ENCODE peak calls at places on chromosomes 3 and 15, in ten cellular contexts. R is thyroid gland, Y is Peyer's patch, C is esophagus squamous epithelium, H is breast epithelium, K is body of pancreas, L is spleen, X is IMR-90, V is transverse colon, O is H54. I is an unnamed sample.

GRCh38 chr3:126065876-126066275 is 18.0 kb downstream of the SLC41A3 start:
- DNase-seq in R (no peak), Y (no peak), C (no peak), H (no peak), K (no peak), L (no peak), X (no peak), V (no peak), O (no peak), I (no peak)

GRCh38 chr15:62128916-62129315 is 36.2 kb downstream of the C2CD4B start:
- DNase-seq in R (no peak), Y (no peak), C (no peak), H (no peak), K (no peak), L (no peak), X (no peak), V (no peak), O (no peak), I (no peak)

GRCh38 chr3:115692887-115693524 is 69.7 kb downstream of the GAP43 start:
- DNase-seq in R (peak; percentile 74), Y (peak; percentile 85), C (no peak), H (peak; percentile 62), K (peak; percentile 72), L (peak; percentile 76), X (peak; percentile 72), V (peak; percentile 77), O (peak; percentile 38), I (peak; percentile 77)

GRCh38 chr3:31753050-31753425 is 220.3 kb downstream of the STT3B start:
- DNase-seq in R (no peak), Y (no peak), C (no peak), H (no peak), K (no peak), L (no peak), X (no peak), V (no peak), O (no peak), I (no peak)

GRCh38 chr3:11370134-11370533 is 97.9 kb downstream of the ATG7 start:
- DNase-seq in R (no peak), Y (no peak), C (no peak), H (no peak), K (no peak), L (no peak), X (no peak), V (no peak), O (no peak), I (no peak)

GRCh38 chr15:67720556-67721175 is 104.6 kb upstream of the SKOR1 start:
- DNase-seq in R (no peak), Y (no peak), C (no peak), H (no peak), K (no peak), L (no peak), X (no peak), V (no peak), O (no peak), I (no peak)

GRCh38 chr3:121660356-121661171 is at the start of gene HCLS1:
- DNase-seq in R (peak; percentile 14), Y (peak; percentile 90), C (peak; percentile 5), H (no peak), K (peak; percentile 18), L (peak; percentile 93), X (no peak), V (peak; percentile 72), O (no peak), I (no peak)

GRCh38 chr15:98843844-98844243 is 163.7 kb downstream of the PGPEP1L start:
- DNase-seq in R (no peak), Y (no peak), C (no peak), H (no peak), K (no peak), L (no peak), X (no peak), V (no peak), O (no peak), I (no peak)

GRCh38 chr3:72872183-72872582 is 15.7 kb upstream of the GXYLT2 start:
- DNase-seq in R (no peak), Y (no peak), C (no peak), H (no peak), K (no peak), L (no peak), X (peak; percentile 55), V (no peak), O (no peak), I (no peak)

GRCh38 chr3:171658801-171659200 is 151.5 kb downstream of the PLD1 start:
- DNase-seq in R (no peak), Y (no peak), C (no peak), H (no peak), K (no peak), L (no peak), X (peak; percentile 47), V (no peak), O (no peak), I (no peak)

GRCh38 chr15:29103825-29104565 is 165.6 kb downstream of the NSMCE3 start:
- DNase-seq in R (peak; percentile 71), Y (peak; percentile 55), C (no peak), H (no peak), K (peak; percentile 57), L (peak; percentile 89), X (peak; percentile 68), V (peak; percentile 58), O (peak; percentile 65), I (peak; percentile 70)

GRCh38 chr3:42376397-42376798 is 34.0 kb downstream of the LYZL4 start:
- DNase-seq in R (peak; percentile 3), Y (no peak), C (no peak), H (no peak), K (peak; percentile 15), L (no peak), X (peak; percentile 72), V (no peak), O (peak; percentile 26), I (no peak)

DNA sequence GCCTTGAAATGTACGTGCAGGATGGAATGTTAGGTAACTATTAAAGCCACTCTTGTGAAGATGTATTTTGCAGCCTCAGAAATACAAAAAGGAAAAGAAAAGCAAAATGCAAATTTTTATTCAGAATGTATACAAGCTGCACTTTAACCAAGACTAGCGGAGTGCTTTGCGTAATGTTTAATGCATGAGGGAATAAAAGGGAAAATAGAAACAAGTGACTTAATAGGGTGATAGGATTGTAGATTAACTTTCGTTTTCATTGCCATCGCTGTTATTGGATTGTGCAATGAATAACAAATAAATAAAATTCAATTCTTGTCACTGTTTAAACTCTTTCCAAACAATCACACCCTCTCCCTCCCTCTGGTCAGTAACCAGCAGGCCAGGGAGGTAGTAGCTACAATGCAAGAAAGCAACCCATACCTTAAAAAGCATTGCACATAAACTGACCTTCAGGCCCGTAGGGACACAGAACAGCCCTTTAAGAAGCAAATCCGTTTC is 631 bp upstream of the TFRC start:
- DNase-seq in R (no peak), Y (no peak), C (no peak), H (no peak), K (no peak), L (no peak), X (peak; percentile 7), V (no peak), O (no peak), I (no peak)
- TF ChIP-seq POLR2A in R (no peak), Y (no peak), C (no peak), H (no peak), K (no peak), L (no peak), X (no peak), V (no peak), O (no peak), I (no peak)

GRCh38 chr3:159928071-159928491 is 60.6 kb upstream of the IL12A start:
- DNase-seq in R (no peak), Y (no peak), C (no peak), H (no peak), K (no peak), L (no peak), X (peak; percentile 45), V (no peak), O (no peak), I (peak; percentile 21)

GRCh38 chr3:159923961-159924360 is 64.7 kb upstream of the IL12A start:
- DNase-seq in R (no peak), Y (no peak), C (no peak), H (no peak), K (no peak), L (no peak), X (peak; percentile 56), V (no peak), O (no peak), I (no peak)

GRCh38 chr3:159926573-159926972 is 62.1 kb upstream of the IL12A start:
- DNase-seq in R (no peak), Y (no peak), C (no peak), H (no peak), K (no peak), L (no peak), X (no peak), V (no peak), O (no peak), I (no peak)

GRCh38 chr3:159919873-159920272 is 68.8 kb upstream of the IL12A start:
- DNase-seq in R (no peak), Y (no peak), C (no peak), H (no peak), K (no peak), L (no peak), X (peak; percentile 63), V (no peak), O (no peak), I (no peak)

GRCh38 chr3:159922861-159923312 is 65.7 kb upstream of the IL12A start:
- DNase-seq in R (no peak), Y (peak; percentile 62), C (no peak), H (no peak), K (no peak), L (peak; percentile 77), X (no peak), V (no peak), O (no peak), I (no peak)
- TF ChIP-seq POLR2A in R (no peak), Y (no peak), C (no peak), H (no peak), K (no peak), L (no peak), X (no peak), V (no peak), O (no peak), I (no peak)

DNA sequence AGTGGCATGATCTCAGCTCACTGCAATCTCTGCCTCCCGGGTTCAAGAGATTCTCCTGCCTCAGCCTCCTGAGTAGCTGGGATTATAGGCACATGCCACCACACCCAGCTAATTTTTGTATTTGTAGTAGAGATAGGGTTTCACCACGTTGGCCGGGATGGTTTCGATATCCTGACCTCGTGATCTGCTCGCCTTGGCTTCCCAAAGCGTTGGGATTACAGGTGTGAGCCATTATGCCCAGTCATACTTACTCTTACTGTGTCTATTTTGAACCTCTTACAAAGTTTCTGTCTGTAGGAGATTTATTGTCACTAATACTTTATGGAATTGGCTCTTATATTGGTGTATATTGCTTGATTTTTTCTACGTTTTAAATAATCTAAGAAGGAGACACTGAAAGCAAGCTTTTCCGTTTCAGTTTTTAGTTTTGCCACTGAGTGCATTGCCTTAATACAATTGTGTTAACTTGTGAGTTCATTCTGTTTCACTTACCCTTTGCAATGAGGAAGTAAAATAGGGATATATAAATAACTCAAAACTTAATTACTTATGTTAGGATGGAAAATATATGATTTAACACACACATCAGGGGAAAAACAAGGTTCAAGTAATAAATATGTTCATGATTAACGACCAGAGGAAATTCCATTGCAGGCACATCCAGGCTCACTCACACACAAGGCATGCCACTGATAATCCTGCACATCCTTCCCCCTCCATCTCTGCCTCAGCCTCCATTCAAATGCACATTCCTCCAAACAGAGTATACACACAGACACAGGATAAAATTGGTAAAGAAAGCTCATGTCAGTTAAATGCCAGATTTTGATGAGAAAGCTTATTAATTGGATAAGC is 279.3 kb upstream of the RASGRP1 start:
- DNase-seq in R (no peak), Y (no peak), C (no peak), H (no peak), K (no peak), L (no peak), X (peak; percentile 81), V (no peak), O (peak; percentile 9), I (no peak)
- TF ChIP-seq POLR2A in R (no peak), Y (no peak), C (no peak), H (no peak), K (no peak), L (no peak), X (no peak), V (no peak), O (no peak), I (no peak)

GRCh38 chr15:85582719-85583089 is 202.3 kb downstream of the AKAP13 start:
- DNase-seq in R (peak; percentile 35), Y (peak; percentile 92), C (no peak), H (no peak), K (peak; percentile 73), L (peak; percentile 91), X (peak; percentile 46), V (peak; percentile 75), O (no peak), I (no peak)
- TF ChIP-seq POLR2A in R (no peak), Y (peak; percentile 24), C (no peak), H (no peak), K (peak; percentile 58), L (no peak), X (no peak), V (peak; percentile 43), O (no peak), I (no peak)